ENCODE peak calls at places on chromosomes 7 and 10, in eight cellular contexts. V, F, W, R, Z, T, L and D are unnamed samples.
A peak's percentile ranks its signal among the peaks of the same experiment; 100 is the strongest.

GRCh38 chr7:48251766-48252165 is 80.5 kb downstream of the ABCA13 start:
- DNase-seq in V (peak; percentile 41), F (no peak), W (no peak), R (no peak), Z (no peak), T (no peak), L (no peak), D (no peak)

GRCh38 chr10:31023558-31023957 is 8.1 kb downstream of the ZNF438 start:
- DNase-seq in V (no peak), F (no peak), W (no peak), R (no peak), Z (no peak), T (no peak), L (no peak), D (no peak)

GRCh38 chr7:1920266-1920681 is 250.2 kb downstream of the ELFN1 start:
- DNase-seq in V (peak; percentile 77), F (no peak), W (no peak), R (peak; percentile 20), Z (no peak), T (no peak), L (no peak), D (no peak)

GRCh38 chr7:128035712-128036111 is 4.5 kb upstream of the LRRC4 start:
- DNase-seq in V (no peak), F (no peak), W (peak; percentile 25), R (no peak), Z (no peak), T (no peak), L (no peak), D (no peak)

GRCh38 chr10:34413920-34414319 is 401.2 kb downstream of the PARD3 start:
- DNase-seq in V (no peak), F (no peak), W (no peak), R (no peak), Z (no peak), T (no peak), L (no peak), D (no peak)

GRCh38 chr10:10794776-10795175 is 222.9 kb upstream of the CELF2 start:
- DNase-seq in V (no peak), F (no peak), W (peak; percentile 92), R (peak; percentile 82), Z (no peak), T (no peak), L (no peak), D (no peak)

GRCh38 chr10:98030093-98030821 is at the start of gene CRTAC1:
- DNase-seq in V (peak; percentile 43), F (peak; percentile 6), W (no peak), R (no peak), Z (no peak), T (no peak), L (no peak), D (peak; percentile 26)

GRCh38 chr7:157019718-157020451 is 9.4 kb upstream of the MNX1 start:
- DNase-seq in V (no peak), F (no peak), W (no peak), R (no peak), Z (no peak), T (no peak), L (no peak), D (no peak)

GRCh38 chr7:130458256-130458655 is 17.4 kb upstream of the CEP41 start:
- DNase-seq in V (peak; percentile 27), F (no peak), W (no peak), R (no peak), Z (no peak), T (no peak), L (no peak), D (no peak)

GRCh38 chr7:116180302-116180701 is 30.0 kb upstream of the TES start:
- DNase-seq in V (peak; percentile 76), F (no peak), W (peak; percentile 73), R (peak; percentile 69), Z (no peak), T (no peak), L (no peak), D (no peak)

GRCh38 chr10:132397671-132398565 is 918 bp downstream of the PWWP2B start:
- DNase-seq in V (no peak), F (no peak), W (peak; percentile 53), R (peak; percentile 66), Z (no peak), T (no peak), L (no peak), D (peak; percentile 67)

GRCh38 chr7:155882596-155882995 is 70.3 kb upstream of the SHH start:
- DNase-seq in V (no peak), F (no peak), W (peak; percentile 42), R (peak; percentile 37), Z (peak; percentile 34), T (no peak), L (no peak), D (no peak)

GRCh38 chr7:11193131-11193867 is 219.6 kb downstream of the PHF14 start:
- DNase-seq in V (no peak), F (no peak), W (peak; percentile 58), R (peak; percentile 60), Z (no peak), T (no peak), L (no peak), D (no peak)

GRCh38 chr10:71222541-71223364 is 10.4 kb downstream of the UNC5B start:
- DNase-seq in V (no peak), F (no peak), W (no peak), R (peak; percentile 44), Z (no peak), T (no peak), L (no peak), D (no peak)

GRCh38 chr7:28347964-28348363 is 64.4 kb upstream of the CREB5 start:
- DNase-seq in V (no peak), F (no peak), W (peak; percentile 56), R (peak; percentile 98), Z (peak; percentile 16), T (no peak), L (no peak), D (no peak)

GRCh38 chr7:136859798-136860197 is 8.7 kb upstream of the CHRM2 start:
- DNase-seq in V (no peak), F (no peak), W (no peak), R (no peak), Z (no peak), T (no peak), L (no peak), D (no peak)

GRCh38 chr7:569996-570800 is 50.6 kb upstream of the PDGFA start:
- DNase-seq in V (no peak), F (no peak), W (no peak), R (no peak), Z (no peak), T (no peak), L (no peak), D (no peak)

GRCh38 chr10:76085773-76086570 is 654.5 kb downstream of the LRMDA start:
- DNase-seq in V (no peak), F (no peak), W (no peak), R (no peak), Z (no peak), T (no peak), L (no peak), D (no peak)

GRCh38 chr10:76089626-76090185 is 658.3 kb downstream of the LRMDA start:
- DNase-seq in V (no peak), F (no peak), W (no peak), R (no peak), Z (no peak), T (no peak), L (no peak), D (no peak)

GRCh38 chr10:76085002-76085401 is 653.6 kb downstream of the LRMDA start:
- DNase-seq in V (no peak), F (no peak), W (no peak), R (no peak), Z (no peak), T (no peak), L (no peak), D (no peak)

GRCh38 chr10:76082956-76083355 is 651.5 kb downstream of the LRMDA start:
- DNase-seq in V (no peak), F (no peak), W (peak; percentile 86), R (peak; percentile 69), Z (no peak), T (no peak), L (no peak), D (no peak)

GRCh38 chr10:76086571-76087260 is 655.3 kb downstream of the LRMDA start:
- DNase-seq in V (peak; percentile 12), F (no peak), W (peak; percentile 67), R (peak; percentile 95), Z (peak; percentile 18), T (no peak), L (no peak), D (peak; percentile 72)
- TF ChIP-seq CTCF in V (no peak), F (peak; percentile 63), W (peak; percentile 59), R (peak; percentile 77), Z (peak; percentile 51), T (peak; percentile 32), L (peak; percentile 28), D (peak; percentile 73)

GRCh38 chr10:67473850-67474633 is 222.0 kb downstream of the CTNNA3 start:
- DNase-seq in V (no peak), F (no peak), W (no peak), R (no peak), Z (no peak), T (no peak), L (no peak), D (no peak)

GRCh38 chr10:67477868-67478267 is 218.1 kb downstream of the CTNNA3 start:
- DNase-seq in V (no peak), F (no peak), W (no peak), R (no peak), Z (no peak), T (no peak), L (no peak), D (no peak)

GRCh38 chr10:67471022-67471421 is 225.0 kb downstream of the CTNNA3 start:
- DNase-seq in V (no peak), F (no peak), W (no peak), R (no peak), Z (no peak), T (no peak), L (no peak), D (no peak)

GRCh38 chr10:67476201-67476600 is 219.8 kb downstream of the CTNNA3 start:
- DNase-seq in V (no peak), F (no peak), W (no peak), R (no peak), Z (no peak), T (no peak), L (no peak), D (no peak)
- TF ChIP-seq CTCF in V (no peak), F (no peak), W (no peak), R (no peak), Z (no peak), T (no peak), L (no peak), D (no peak)

GRCh38 chr10:81473755-81474154 is 401.2 kb upstream of the NRG3 start:
- DNase-seq in V (no peak), F (no peak), W (no peak), R (no peak), Z (no peak), T (no peak), L (no peak), D (no peak)

GRCh38 chr10:81479316-81479715 is 395.7 kb upstream of the NRG3 start:
- DNase-seq in V (no peak), F (no peak), W (no peak), R (no peak), Z (no peak), T (no peak), L (no peak), D (no peak)
- TF ChIP-seq CTCF in V (no peak), F (no peak), W (no peak), R (no peak), Z (no peak), T (no peak), L (no peak), D (no peak)

DNA sequence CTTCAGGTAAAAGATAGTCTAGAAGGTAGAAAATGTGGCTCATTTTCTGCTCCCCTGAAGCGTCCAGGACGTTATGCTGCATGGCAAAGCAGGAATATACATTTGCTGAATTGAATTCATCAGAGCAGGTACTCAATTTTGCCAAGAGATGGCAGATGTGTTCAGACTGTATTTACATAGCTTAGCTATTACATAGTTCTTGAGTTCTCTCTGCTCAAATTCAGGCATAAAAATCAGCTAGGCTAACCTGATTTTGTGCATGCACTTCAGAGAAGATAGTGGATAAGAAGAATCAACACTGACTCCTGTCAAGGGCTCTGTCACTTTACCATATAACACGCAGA is 209.2 kb upstream of the FAM3C start:
- DNase-seq in V (no peak), F (no peak), W (peak; percentile 28), R (peak; percentile 11), Z (no peak), T (no peak), L (no peak), D (no peak)
- TF ChIP-seq CTCF in V (no peak), F (no peak), W (peak; percentile 33), R (peak; percentile 9), Z (peak; percentile 19), T (no peak), L (no peak), D (no peak)